ENCODE peak calls at places on chromosome 3, in eight cellular contexts. N is CD8-positive, alpha-beta T cell; Y is osteoblast; E is NT2/D1; T is adipocyte; J is GM06990; G is trophoblast cell; P is small intestine. B is an unnamed sample.

GRCh38 chr3:16257304-16257703 is 7.4 kb downstream of the DPH3 start:
- DNase-seq in N (no peak), P (no peak), T (no peak), G (no peak), J (no peak), E (no peak), Y (no peak), B (no peak)

GRCh38 chr3:167203062-167203461 is 177.0 kb downstream of the ZBBX start:
- DNase-seq in J (no peak), P (peak; percentile 8), N (no peak), E (no peak), Y (no peak), G (no peak), T (no peak), B (no peak)

GRCh38 chr3:127679534-127680145 is 6.9 kb downstream of the ABTB1 start:
- DNase-seq in T (no peak), N (no peak), Y (no peak), J (no peak), P (no peak), G (no peak), E (no peak), B (peak; percentile 41)

GRCh38 chr3:66763294-66763693 is 234.8 kb upstream of the KBTBD8 start:
- DNase-seq in G (peak; percentile 53), J (no peak), T (peak; percentile 94), E (no peak), Y (no peak), N (no peak), P (no peak), B (no peak)

GRCh38 chr3:46098319-46098761 is 71.1 kb upstream of the XCR1 start:
- DNase-seq in Y (no peak), J (peak; percentile 64), G (no peak), T (peak; percentile 52), P (peak; percentile 51), E (no peak), N (peak; percentile 36), B (no peak)

GRCh38 chr3:29465836-29466235 is 185.0 kb downstream of the RBMS3 start:
- DNase-seq in T (peak; percentile 90), Y (peak; percentile 57), E (no peak), G (no peak), J (no peak), N (no peak), P (no peak), B (no peak)

GRCh38 chr3:69740103-69741021 is 1.1 kb downstream of the MITF start:
- DNase-seq in Y (no peak), E (no peak), J (peak; percentile 6), P (peak; percentile 21), N (no peak), G (peak; percentile 79), T (peak; percentile 15), B (peak; percentile 56)

GRCh38 chr3:72160351-72160750 is 375.4 kb upstream of the PROK2 start:
- DNase-seq in G (no peak), J (no peak), T (no peak), E (no peak), Y (no peak), N (no peak), P (no peak), B (no peak)

GRCh38 chr3:57152150-57152549 is 13.0 kb downstream of the IL17RD start:
- DNase-seq in T (no peak), P (no peak), E (no peak), Y (no peak), N (no peak), J (no peak), G (no peak), B (no peak)

GRCh38 chr3:186259612-186260383 is 102.2 kb downstream of the DGKG start:
- DNase-seq in P (peak; percentile 69), T (peak; percentile 76), J (peak; percentile 82), E (peak; percentile 85), N (peak; percentile 61), Y (peak; percentile 93), G (peak; percentile 83), B (peak; percentile 88)

GRCh38 chr3:157274644-157275137 is 114.7 kb upstream of the CCNL1 start:
- DNase-seq in N (no peak), J (no peak), Y (peak; percentile 39), T (no peak), G (no peak), P (no peak), E (peak; percentile 49), B (no peak)

GRCh38 chr3:111080357-111080937 is 8.8 kb downstream of the NECTIN3 start:
- DNase-seq in Y (no peak), J (no peak), T (peak; percentile 81), E (no peak), N (no peak), P (peak; percentile 44), G (no peak), B (no peak)

GRCh38 chr3:163315786-163316185 is 1762.5 kb downstream of the SI start:
- DNase-seq in N (no peak), E (no peak), T (no peak), P (no peak), J (no peak), Y (no peak), G (no peak), B (no peak)

GRCh38 chr3:48425281-48425812 is 4.5 kb downstream of the PLXNB1 start:
- DNase-seq in Y (peak; percentile 80), P (no peak), J (no peak), T (no peak), G (no peak), E (no peak), N (no peak), B (no peak)

GRCh38 chr3:102129774-102130608 is 280.7 kb downstream of the NFKBIZ start:
- DNase-seq in Y (peak; percentile 82), G (no peak), N (no peak), J (no peak), T (peak; percentile 58), E (no peak), P (peak; percentile 25), B (no peak)

GRCh38 chr3:134476977-134477376 is 8.8 kb downstream of the ANAPC13 start:
- DNase-seq in T (no peak), G (peak; percentile 96), N (no peak), P (no peak), Y (no peak), J (no peak), E (no peak), B (no peak)

GRCh38 chr3:58384381-58385090 is 49.1 kb downstream of the PDHB start:
- DNase-seq in J (peak; percentile 1), N (no peak), E (no peak), Y (peak; percentile 63), P (no peak), T (peak; percentile 29), G (no peak), B (no peak)
- H3K36me3 ChIP-seq in J (no peaks in the 10 kb centered on the region), N (peaks cover 4% of the 10 kb centered on the region), E (no peaks in the 10 kb centered on the region), Y (peaks cover 9% of the 10 kb centered on the region), P (no peaks in the 10 kb centered on the region), T (peaks cover 11% of the 10 kb centered on the region), G (no peaks in the 10 kb centered on the region), B (no peaks in the 10 kb centered on the region)

GRCh38 chr3:154875142-154875541 is 205.0 kb upstream of the MME start:
- DNase-seq in T (no peak), J (no peak), N (no peak), Y (no peak), E (no peak), P (no peak), G (no peak), B (no peak)

DNA sequence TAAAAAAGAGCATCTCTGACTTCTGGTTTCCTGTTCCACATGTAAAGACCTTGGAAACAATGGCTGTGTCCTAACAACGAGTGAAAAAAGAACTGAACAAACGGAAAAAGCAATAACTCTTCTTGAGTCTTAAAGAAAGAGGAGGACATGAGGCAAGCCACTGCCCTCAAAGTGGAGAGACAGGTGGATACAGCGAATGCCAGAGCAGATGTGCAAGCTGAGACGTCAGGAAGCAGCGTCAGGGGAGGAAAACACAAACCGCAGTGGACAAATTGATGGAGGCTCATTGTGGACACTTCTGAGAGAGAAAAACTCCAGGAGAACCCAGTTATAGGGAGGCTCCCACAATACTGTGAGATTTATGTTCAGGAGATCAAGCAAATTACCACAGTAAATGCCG is 208.0 kb upstream of the MME start:
- DNase-seq in G (no peak), N (no peak), Y (no peak), P (no peak), T (no peak), J (no peak), E (no peak), B (no peak)
- H3K36me3 ChIP-seq in G (no peaks in the 10 kb centered on the region), N (no peaks in the 10 kb centered on the region), Y (no peaks in the 10 kb centered on the region), P (no peaks in the 10 kb centered on the region), T (no peaks in the 10 kb centered on the region), J (no peaks in the 10 kb centered on the region), E (no peaks in the 10 kb centered on the region), B (no peaks in the 10 kb centered on the region)

GRCh38 chr3:132709761-132710160 is 12.4 kb downstream of the NPHP3 start:
- DNase-seq in E (no peak), P (no peak), J (no peak), N (no peak), Y (peak; percentile 18), T (no peak), G (no peak), B (no peak)

GRCh38 chr3:132710311-132710710 is 11.9 kb downstream of the NPHP3 start:
- DNase-seq in P (no peak), G (no peak), T (no peak), E (no peak), N (no peak), Y (no peak), J (no peak), B (no peak)

GRCh38 chr3:132716372-132716771 is 5.8 kb downstream of the NPHP3 start:
- DNase-seq in P (no peak), T (no peak), J (no peak), Y (no peak), E (no peak), G (no peak), N (no peak), B (no peak)

GRCh38 chr3:132713977-132714727 is 8.1 kb downstream of the NPHP3 start:
- DNase-seq in J (no peak), N (no peak), T (no peak), P (peak; percentile 40), G (no peak), Y (no peak), E (no peak), B (no peak)
- H3K36me3 ChIP-seq in J (no peaks in the 10 kb centered on the region), N (peaks cover 5% of the 10 kb centered on the region), T (peaks cover 67% of the 10 kb centered on the region), P (peaks cover 2% of the 10 kb centered on the region), G (peaks cover 2% of the 10 kb centered on the region), Y (peaks cover 53% of the 10 kb centered on the region), E (peaks cover 87% of the 10 kb centered on the region), B (peaks cover 43% of the 10 kb centered on the region)

GRCh38 chr3:119228290-119229145 is 12.2 kb downstream of the B4GALT4 start:
- DNase-seq in N (no peak), Y (no peak), G (peak; percentile 82), T (no peak), J (no peak), P (no peak), E (no peak), B (no peak)

GRCh38 chr3:119230745-119231144 is 9.9 kb downstream of the B4GALT4 start:
- DNase-seq in E (no peak), T (no peak), G (no peak), N (no peak), P (no peak), Y (no peak), J (no peak), B (no peak)

GRCh38 chr3:119230071-119230470 is 10.6 kb downstream of the B4GALT4 start:
- DNase-seq in J (no peak), T (no peak), N (no peak), E (no peak), G (no peak), Y (no peak), P (no peak), B (no peak)

GRCh38 chr3:119227064-119227850 is 13.4 kb downstream of the B4GALT4 start:
- DNase-seq in E (no peak), T (peak; percentile 24), P (peak; percentile 85), N (no peak), Y (no peak), J (no peak), G (no peak), B (no peak)

GRCh38 chr3:119229190-119229589 is 11.5 kb downstream of the B4GALT4 start:
- DNase-seq in E (no peak), T (no peak), J (no peak), G (no peak), P (no peak), N (no peak), Y (no peak), B (no peak)
- H3K36me3 ChIP-seq in E (peaks cover 79% of the 10 kb centered on the region), T (peaks cover 73% of the 10 kb centered on the region), J (peaks cover 13% of the 10 kb centered on the region), G (peaks cover 13% of the 10 kb centered on the region), P (peaks cover 4% of the 10 kb centered on the region), N (peaks cover 22% of the 10 kb centered on the region), Y (peaks cover 64% of the 10 kb centered on the region), B (no peaks in the 10 kb centered on the region)

B was measured in Peyer's patch.